ENCODE peak calls at places on chromosomes 6 and 20, in five cellular contexts. N is mesothelial cell of epicardium; U is foreskin fibroblast; X is NCI-H1417; R is activated naive CD4-positive, alpha-beta T cell treated with anti-CD3 and anti-CD28 coated beads, Interleukin-2, amount 50 U/mL, for 16 hours. C is an unnamed sample.

GRCh38 chr6:128464790-128465189 is 55.6 kb downstream of the PTPRK start:
- DNase-seq in R (no peak), U (no peak), N (no peak), X (peak), C (no peak)

GRCh38 chr6:69584536-69584912 is 212.3 kb downstream of the LMBRD1 start:
- DNase-seq in R (no peak), N (no peak), U (peak), X (no peak), C (no peak)

GRCh38 chr6:35808688-35809087 is 3.5 kb downstream of the LHFPL5 start:
- DNase-seq in N (no peak), R (no peak), X (peak), U (no peak), C (no peak)

GRCh38 chr6:46175446-46175845 is 4.7 kb upstream of the ENPP5 start:
- DNase-seq in X (no peak), U (no peak), N (no peak), R (no peak), C (no peak)

GRCh38 chr20:62354811-62355341 is 12.2 kb downstream of the LAMA5 start:
- DNase-seq in R (no peak), N (no peak), X (no peak), U (no peak), C (no peak)

GRCh38 chr6:18595774-18596528 is 208.8 kb downstream of the RNF144B start:
- DNase-seq in X (peak), R (peak), U (peak), N (peak), C (peak)

GRCh38 chr20:53570446-53571276 is 23.0 kb downstream of the ZNF217 start:
- DNase-seq in N (peak), R (no peak), U (no peak), X (no peak), C (no peak)

GRCh38 chr6:54770328-54770727 is 76.2 kb upstream of the FAM83B start:
- DNase-seq in U (no peak), R (no peak), N (no peak), X (no peak), C (no peak)

GRCh38 chr6:161889324-161889723 is 615.5 kb upstream of the AGPAT4 start:
- DNase-seq in U (no peak), N (no peak), X (no peak), R (no peak), C (no peak)

GRCh38 chr20:51533291-51534172 is 9.0 kb downstream of the NFATC2 start:
- DNase-seq in X (no peak), R (no peak), U (peak), N (no peak), C (no peak)

GRCh38 chr6:1686117-1687098 is 76.7 kb downstream of the FOXC1 start:
- DNase-seq in N (no peak), X (no peak), U (peak), R (no peak), C (no peak)

GRCh38 chr6:119012521-119012920 is 65.9 kb downstream of the FAM184A start:
- DNase-seq in R (no peak), N (no peak), U (no peak), X (no peak), C (no peak)

GRCh38 chr6:10595731-10596664 is 74.8 kb downstream of the GCNT2 start:
- DNase-seq in X (no peak), R (no peak), U (no peak), N (no peak), C (no peak)

GRCh38 chr6:143759666-143760065 is 81.9 kb downstream of the PHACTR2 start:
- DNase-seq in U (peak), R (no peak), X (no peak), N (no peak), C (no peak)

GRCh38 chr6:11538049-11538798 is 675 bp downstream of the TMEM170B start:
- DNase-seq in N (peak), R (peak), X (peak), U (peak), C (peak)

GRCh38 chr6:18795726-18796125 is 408.6 kb downstream of the RNF144B start:
- DNase-seq in R (no peak), N (no peak), X (no peak), U (no peak), C (no peak)

GRCh38 chr20:57451759-57452661 is 60.8 kb downstream of the RBM38 start:
- DNase-seq in U (peak), X (no peak), N (no peak), R (no peak), C (no peak)

GRCh38 chr20:39294137-39294725 is 332.1 kb downstream of the DHX35 start:
- DNase-seq in N (no peak), U (no peak), R (no peak), X (no peak), C (no peak)

GRCh38 chr20:10696650-10697049 is 22.9 kb upstream of the JAG1 start:
- DNase-seq in U (no peak), R (no peak), X (no peak), N (no peak), C (no peak)

C was measured in cerebellum.